ENCODE peak calls at places on chromosome 18, in four cellular contexts. R is sigmoid colon, G is heart right ventricle, F is bronchial epithelial cell. O is an unnamed sample.

GRCh38 chr18:10312316-10313015 is 142.0 kb upstream of the APCDD1 start:
- DNase-seq in R (no peak), G (no peak), F (no peak), O (no peak)

GRCh38 chr18:74234326-74235171 is 57.2 kb downstream of the CYB5A start:
- DNase-seq in R (peak), G (no peak), F (peak), O (no peak)

GRCh38 chr18:43236921-43237320 is 40.4 kb downstream of the SYT4 start:
- DNase-seq in R (no peak), G (no peak), F (peak), O (no peak)

GRCh38 chr18:26909599-26910290 is 44.2 kb upstream of the AQP4 start:
- DNase-seq in R (no peak), G (peak), F (peak), O (no peak)

GRCh38 chr18:9835112-9835755 is 50.5 kb upstream of the TXNDC2 start:
- DNase-seq in R (no peak), G (no peak), F (peak), O (no peak)

GRCh38 chr18:33472554-33472953 is 32.0 kb upstream of the CCDC178 start:
- DNase-seq in R (no peak), G (no peak), F (no peak), O (no peak)

GRCh38 chr18:6633370-6633769 is 96.1 kb upstream of the ARHGAP28 start:
- DNase-seq in R (no peak), G (no peak), F (no peak), O (no peak)

GRCh38 chr18:26547302-26548143 is 830 bp downstream of the KCTD1 start:
- DNase-seq in R (peak), G (peak), F (peak), O (peak)

GRCh38 chr18:26002375-26002774 is 88.0 kb downstream of the SS18 start:
- DNase-seq in R (no peak), G (no peak), F (no peak), O (no peak)

GRCh38 chr18:26792661-26793060 is 72.8 kb downstream of the AQP4 start:
- DNase-seq in R (no peak), G (no peak), F (peak), O (no peak)

GRCh38 chr18:2123077-2123476 is 448.2 kb downstream of the METTL4 start:
- DNase-seq in R (no peak), G (no peak), F (no peak), O (no peak)

GRCh38 chr18:31199190-31199769 is 36.6 kb upstream of the DSC1 start:
- DNase-seq in R (no peak), G (no peak), F (peak), O (no peak)

GRCh38 chr18:58308463-58308862 is 264.4 kb downstream of the NEDD4L start:
- DNase-seq in R (no peak), G (no peak), F (no peak), O (no peak)

GRCh38 chr18:23291456-23292205 is 156.3 kb downstream of the CABLES1 start:
- DNase-seq in R (no peak), G (no peak), F (peak), O (no peak)

GRCh38 chr18:78228974-78229373 is 750.6 kb upstream of the SALL3 start:
- DNase-seq in R (no peak), G (no peak), F (no peak), O (no peak)

GRCh38 chr18:8974279-8974678 is 128.2 kb upstream of the NDUFV2 start:
- DNase-seq in R (peak), G (no peak), F (no peak), O (no peak)

GRCh38 chr18:70491734-70492348 is 203.0 kb downstream of the SOCS6 start:
- DNase-seq in R (no peak), G (peak), F (peak), O (no peak)

GRCh38 chr18:22434973-22435608 is 17.4 kb upstream of the CTAGE1 start:
- DNase-seq in R (no peak), G (no peak), F (peak), O (no peak)

GRCh38 chr18:77700051-77700450 is 450.4 kb downstream of the GALR1 start:
- DNase-seq in R (no peak), G (no peak), F (no peak), O (no peak)

GRCh38 chr18:61554946-61555361 is 221.7 kb downstream of the CDH20 start:
- DNase-seq in R (no peak), G (no peak), F (no peak), O (no peak)

GRCh38 chr18:58402951-58403702 is 225.8 kb downstream of the ALPK2 start:
- DNase-seq in R (no peak), G (no peak), F (no peak), O (no peak)

GRCh38 chr18:34609991-34610658 is 100.0 kb upstream of the DTNA start:
- DNase-seq in R (no peak), G (no peak), F (no peak), O (no peak)

GRCh38 chr18:37322497-37323035 is 243.0 kb downstream of the CELF4 start:
- DNase-seq in R (no peak), G (peak), F (peak), O (no peak)

GRCh38 chr18:12782521-12782920 is 79.7 kb downstream of the PSMG2 start:
- DNase-seq in R (no peak), G (no peak), F (no peak), O (peak)

GRCh38 chr18:489244-490023 is 11.1 kb downstream of the COLEC12 start:
- DNase-seq in R (no peak), G (no peak), F (peak), O (no peak)

GRCh38 chr18:43933177-43933576 is 655.9 kb upstream of the SYT4 start:
- DNase-seq in R (no peak), G (no peak), F (no peak), O (no peak)

GRCh38 chr18:70195852-70196434 is 9.5 kb downstream of the RTTN start:
- DNase-seq in R (no peak), G (peak), F (peak), O (no peak)

GRCh38 chr18:26489191-26489590 is 59.2 kb downstream of the KCTD1 start:
- DNase-seq in R (no peak), G (no peak), F (peak), O (no peak)

GRCh38 chr18:22293417-22293816 is 124.0 kb downstream of the GATA6 start:
- DNase-seq in R (no peak), G (no peak), F (peak), O (no peak)

GRCh38 chr18:3593904-3594759 is 144.2 kb downstream of the TGIF1 start:
- DNase-seq in R (peak), G (peak), F (peak), O (peak)
- TF ChIP-seq CTCF in R (peak), G (peak), F (peak), O (peak)

DNA sequence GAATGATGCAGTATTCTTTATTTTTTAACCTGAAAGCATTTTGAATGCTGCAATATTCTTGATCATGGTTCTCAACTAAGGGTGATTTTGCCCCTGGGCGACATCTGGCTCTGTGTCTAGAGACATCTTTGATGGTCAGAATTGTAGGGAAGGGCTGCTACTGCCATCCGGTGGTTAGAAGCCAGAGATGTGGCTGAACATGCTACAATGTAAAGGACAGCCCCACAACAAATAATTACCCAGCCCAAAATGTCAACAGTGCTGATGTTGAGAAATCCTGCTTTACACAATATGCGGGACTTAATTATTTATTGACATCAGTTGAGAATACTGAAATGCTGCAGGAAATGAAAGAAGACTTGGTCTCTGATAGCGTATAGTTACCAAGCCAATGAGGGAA is 37.5 kb upstream of the SERPINB2 start:
- DNase-seq in R (no peak), G (no peak), F (peak), O (no peak)
- TF ChIP-seq CTCF in R (no peak), G (no peak), F (peak), O (peak)

DNA sequence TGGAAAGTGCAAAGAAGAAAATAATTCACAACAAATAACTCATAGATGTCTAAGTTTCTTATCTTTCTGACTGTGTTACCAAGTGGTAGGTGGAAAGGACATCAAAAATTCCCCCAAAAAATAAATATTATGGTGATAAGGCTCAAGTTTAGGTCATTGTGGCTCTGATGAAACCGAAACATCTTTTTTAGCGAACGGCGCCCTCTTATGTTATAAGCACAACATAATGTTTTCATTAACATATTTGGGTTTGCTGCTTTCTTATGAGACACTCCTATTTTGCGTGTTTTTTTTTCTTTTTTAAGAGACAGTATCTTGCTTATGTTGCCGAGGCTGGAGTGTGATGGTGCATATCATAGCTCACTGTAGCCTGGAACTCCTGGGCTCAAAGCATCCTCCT is 38.6 kb upstream of the SLC35G4 start:
- DNase-seq in R (no peak), G (no peak), F (no peak), O (no peak)
- TF ChIP-seq CTCF in R (no peak), G (no peak), F (no peak), O (peak)

GRCh38 chr18:49492694-49493033 is 5.6 kb upstream of the C18orf32 start:
- DNase-seq in R (no peak), G (no peak), F (no peak), O (no peak)

GRCh38 chr18:49491857-49492693 is 5.0 kb upstream of the C18orf32 start:
- DNase-seq in R (peak), G (peak), F (peak), O (peak)

GRCh38 chr18:49494660-49495059 is 7.6 kb upstream of the C18orf32 start:
- DNase-seq in R (no peak), G (no peak), F (no peak), O (no peak)

GRCh38 chr18:49495480-49495879 is 8.4 kb upstream of the C18orf32 start:
- DNase-seq in R (no peak), G (no peak), F (no peak), O (no peak)

DNA sequence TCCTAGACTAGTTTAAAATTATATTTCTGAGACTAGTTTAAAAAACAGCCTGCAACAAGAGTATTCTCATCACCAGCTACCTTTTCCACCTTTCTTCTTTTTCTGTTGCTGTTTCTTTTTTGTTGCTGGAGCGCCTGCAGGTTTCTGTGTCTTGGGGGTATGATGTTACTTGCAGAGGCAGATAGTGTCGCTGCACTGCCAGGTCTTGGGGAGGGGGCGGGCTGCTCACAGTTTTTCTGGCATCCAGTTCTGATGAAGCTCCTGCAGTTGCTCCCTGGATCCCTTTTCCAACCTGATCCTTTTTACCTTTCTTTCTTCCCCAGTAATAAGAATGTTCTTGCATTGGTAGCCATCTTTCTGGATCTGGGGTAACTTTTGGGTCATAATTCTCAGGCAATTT is 8.0 kb upstream of the C18orf32 start:
- DNase-seq in R (no peak), G (no peak), F (no peak), O (no peak)
- TF ChIP-seq CTCF in R (no peak), G (no peak), F (no peak), O (no peak)

O was measured in osteocyte.